ENCODE peak calls at places on chromosomes 5 and 9, in four cellular contexts. One of them, this sample, is unnamed.
A peak's percentile ranks its signal among the peaks of the same experiment; 100 is the strongest.

GRCh38 chr5:131677115-131677514 is 42.1 kb upstream of the RAPGEF6 start:
- DNase-seq in brain microvascular endothelial cell: no peak
- DNase-seq in tibial nerve: no peak
- DNase-seq in OCI-LY7: no peak
- DNase-seq in this sample: no peak

GRCh38 chr5:22852807-22853670 is at the start of gene CDH12:
- DNase-seq in brain microvascular endothelial cell: peak; percentile 1
- DNase-seq in tibial nerve: no peak
- DNase-seq in OCI-LY7: no peak
- DNase-seq in this sample: no peak

GRCh38 chr9:77876091-77876490 is 155.5 kb downstream of the GNAQ start:
- DNase-seq in brain microvascular endothelial cell: no peak
- DNase-seq in tibial nerve: no peak
- DNase-seq in OCI-LY7: no peak
- DNase-seq in this sample: no peak

GRCh38 chr5:96752341-96753016 is 55.3 kb downstream of the ERAP1 start:
- DNase-seq in brain microvascular endothelial cell: peak; percentile 40
- DNase-seq in tibial nerve: no peak
- DNase-seq in OCI-LY7: peak; percentile 82
- DNase-seq in this sample: no peak

GRCh38 chr5:95327211-95327610 is 42.3 kb upstream of the MCTP1 start:
- DNase-seq in brain microvascular endothelial cell: no peak
- DNase-seq in tibial nerve: no peak
- DNase-seq in OCI-LY7: no peak
- DNase-seq in this sample: no peak

GRCh38 chr9:1707291-1707690 is 307.9 kb upstream of the SMARCA2 start:
- DNase-seq in brain microvascular endothelial cell: no peak
- DNase-seq in tibial nerve: no peak
- DNase-seq in OCI-LY7: no peak
- DNase-seq in this sample: no peak

GRCh38 chr9:11349187-11349586 is 736.4 kb upstream of the PTPRD start:
- DNase-seq in brain microvascular endothelial cell: no peak
- DNase-seq in tibial nerve: no peak
- DNase-seq in OCI-LY7: no peak
- DNase-seq in this sample: no peak

GRCh38 chr9:92608221-92609141 is 61.5 kb downstream of the IPPK start:
- DNase-seq in brain microvascular endothelial cell: no peak
- DNase-seq in tibial nerve: no peak
- DNase-seq in OCI-LY7: no peak
- DNase-seq in this sample: no peak

GRCh38 chr5:180590543-180591248 is 603 bp downstream of the SCGB3A1 start:
- DNase-seq in brain microvascular endothelial cell: no peak
- DNase-seq in tibial nerve: no peak
- DNase-seq in OCI-LY7: no peak
- DNase-seq in this sample: no peak

GRCh38 chr9:105150991-105151685 is 93.3 kb upstream of the SLC44A1 start:
- DNase-seq in brain microvascular endothelial cell: peak; percentile 38
- DNase-seq in tibial nerve: no peak
- DNase-seq in OCI-LY7: no peak
- DNase-seq in this sample: no peak

GRCh38 chr9:89802809-89803355 is 198.1 kb downstream of the GADD45G start:
- DNase-seq in brain microvascular endothelial cell: peak; percentile 7
- DNase-seq in tibial nerve: peak; percentile 57
- DNase-seq in OCI-LY7: no peak
- DNase-seq in this sample: peak; percentile 9

GRCh38 chr5:34772267-34772666 is 66.7 kb upstream of the TTC23L start:
- DNase-seq in brain microvascular endothelial cell: no peak
- DNase-seq in tibial nerve: no peak
- DNase-seq in OCI-LY7: no peak
- DNase-seq in this sample: no peak

GRCh38 chr5:140398379-140398811 is 3.2 kb upstream of the ANKHD1 start:
- DNase-seq in brain microvascular endothelial cell: no peak
- DNase-seq in tibial nerve: no peak
- DNase-seq in OCI-LY7: no peak
- DNase-seq in this sample: no peak

GRCh38 chr5:174636081-174636480 is 88.3 kb upstream of the MSX2 start:
- DNase-seq in brain microvascular endothelial cell: no peak
- DNase-seq in tibial nerve: no peak
- DNase-seq in OCI-LY7: no peak
- DNase-seq in this sample: no peak

GRCh38 chr5:174188300-174188699 is 142.8 kb downstream of the NSG2 start:
- DNase-seq in brain microvascular endothelial cell: no peak
- DNase-seq in tibial nerve: no peak
- DNase-seq in OCI-LY7: no peak
- DNase-seq in this sample: no peak

GRCh38 chr5:36670548-36670947 is 64.1 kb downstream of the SLC1A3 start:
- DNase-seq in brain microvascular endothelial cell: no peak
- DNase-seq in tibial nerve: no peak
- DNase-seq in OCI-LY7: no peak
- DNase-seq in this sample: no peak

GRCh38 chr9:114606597-114607207 is 4.4 kb upstream of the TMEM268 start:
- DNase-seq in brain microvascular endothelial cell: peak; percentile 76
- DNase-seq in tibial nerve: no peak
- DNase-seq in OCI-LY7: no peak
- DNase-seq in this sample: peak; percentile 88

GRCh38 chr5:17081142-17081541 is 136.3 kb upstream of the BASP1 start:
- DNase-seq in brain microvascular endothelial cell: no peak
- DNase-seq in tibial nerve: no peak
- DNase-seq in OCI-LY7: no peak
- DNase-seq in this sample: no peak

GRCh38 chr5:75342836-75343235 is 5.8 kb downstream of the HMGCR start:
- DNase-seq in brain microvascular endothelial cell: no peak
- DNase-seq in tibial nerve: no peak
- DNase-seq in OCI-LY7: no peak
- DNase-seq in this sample: no peak

DNA sequence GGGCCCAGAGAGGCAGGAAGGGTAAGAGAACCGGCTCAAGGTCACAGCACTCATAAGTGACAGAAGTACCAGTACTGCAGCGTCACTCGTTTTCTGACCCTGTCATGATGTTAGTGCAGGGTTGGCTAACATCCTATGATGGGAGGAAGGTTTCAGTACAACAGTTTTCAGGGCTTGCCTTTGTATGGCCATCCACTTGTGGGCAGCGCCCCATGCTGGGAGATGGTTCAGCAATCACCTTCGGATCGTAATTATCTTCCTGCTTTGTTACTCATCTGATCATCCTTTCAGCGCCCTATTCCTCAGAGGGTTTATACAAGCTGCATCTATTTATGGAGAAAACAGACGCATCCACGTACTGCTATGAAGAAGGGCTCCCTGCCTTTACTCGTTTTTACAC is 2.4 kb downstream of the MAP1B start:
- DNase-seq in brain microvascular endothelial cell: peak; percentile 31
- DNase-seq in tibial nerve: no peak
- DNase-seq in OCI-LY7: no peak
- DNase-seq in this sample: peak; percentile 27
- H3K4me3 ChIP-seq in brain microvascular endothelial cell: peak overlapping the region; percentile 95
- H3K4me3 ChIP-seq in tibial nerve: peak overlapping the region; percentile 55
- H3K4me3 ChIP-seq in OCI-LY7: no peak overlapping the region
- H3K4me3 ChIP-seq in this sample: peak overlapping the region; percentile 91

DNA sequence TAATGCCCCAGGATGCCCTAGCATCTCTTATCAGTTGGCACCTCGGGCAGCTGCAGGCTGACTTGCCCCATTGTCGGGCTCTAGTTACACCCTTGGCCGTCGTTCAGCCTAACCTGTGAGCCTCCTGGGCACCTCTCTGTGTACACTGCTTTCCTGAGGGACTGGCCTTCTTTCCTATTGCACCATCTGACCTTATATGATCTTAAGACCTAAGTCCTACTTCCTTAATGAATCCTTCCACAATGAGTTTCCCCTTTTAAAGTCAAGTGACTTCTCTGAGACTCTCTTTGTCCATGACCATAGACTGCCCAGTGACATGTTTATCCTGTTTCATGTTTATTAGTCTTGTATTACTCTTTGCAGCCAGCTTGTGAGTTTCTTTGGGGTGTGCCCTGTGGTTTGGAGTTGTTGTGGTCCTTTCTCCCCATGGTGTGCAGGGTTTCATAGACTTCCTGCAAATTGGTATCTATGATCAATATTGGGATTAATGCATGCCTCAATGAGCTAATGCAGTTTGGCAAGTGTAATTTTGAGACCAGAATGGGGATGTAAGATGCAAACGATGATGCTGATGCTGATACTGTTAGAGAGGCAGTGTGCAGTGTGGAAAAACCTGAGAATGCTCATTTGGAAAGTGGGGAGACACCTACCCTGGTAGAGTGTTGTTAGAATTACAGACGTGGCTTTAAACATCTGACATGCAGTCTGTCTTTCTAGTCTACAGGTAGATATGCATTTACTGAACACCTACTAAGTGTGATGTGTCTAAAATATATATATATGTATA is 5.0 kb downstream of the DAPK1 start:
- DNase-seq in brain microvascular endothelial cell: no peak
- DNase-seq in tibial nerve: no peak
- DNase-seq in OCI-LY7: no peak
- DNase-seq in this sample: no peak
- H3K4me3 ChIP-seq in brain microvascular endothelial cell: no peak overlapping the region
- H3K4me3 ChIP-seq in tibial nerve: no peak overlapping the region
- H3K4me3 ChIP-seq in OCI-LY7: no peak overlapping the region
- H3K4me3 ChIP-seq in this sample: no peak overlapping the region

GRCh38 chr5:56003633-56004032 is 8.9 kb upstream of the IL6ST start:
- DNase-seq in brain microvascular endothelial cell: no peak
- DNase-seq in tibial nerve: no peak
- DNase-seq in OCI-LY7: no peak
- DNase-seq in this sample: peak; percentile 70
- H3K4me3 ChIP-seq in brain microvascular endothelial cell: no peak overlapping the region
- H3K4me3 ChIP-seq in tibial nerve: no peak overlapping the region
- H3K4me3 ChIP-seq in OCI-LY7: no peak overlapping the region
- H3K4me3 ChIP-seq in this sample: no peak overlapping the region

DNA sequence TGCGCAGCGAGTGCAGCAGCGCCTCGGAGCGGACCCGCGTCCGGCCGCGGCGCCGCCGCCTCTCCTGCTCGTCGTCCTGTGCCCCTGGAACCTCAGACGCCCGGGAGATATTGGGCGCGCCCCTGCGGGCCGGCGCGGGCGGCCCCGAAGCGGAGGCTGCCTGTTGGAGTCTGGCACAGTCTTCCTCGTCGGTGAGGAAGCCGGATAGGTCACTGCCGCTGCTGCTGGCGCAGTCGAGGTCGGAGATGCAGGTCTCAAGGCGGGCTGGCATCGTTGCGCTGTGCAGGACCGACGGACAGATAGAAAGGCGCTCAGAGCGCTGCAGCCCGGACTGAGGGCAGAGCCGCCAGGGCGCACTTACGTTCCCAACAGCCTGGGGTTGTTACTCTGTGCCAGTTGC is 344 bp downstream of the NEUROG1 start:
- DNase-seq in brain microvascular endothelial cell: no peak
- DNase-seq in tibial nerve: no peak
- DNase-seq in OCI-LY7: no peak
- DNase-seq in this sample: no peak
- H3K4me3 ChIP-seq in brain microvascular endothelial cell: no peak overlapping the region
- H3K4me3 ChIP-seq in tibial nerve: no peak overlapping the region
- H3K4me3 ChIP-seq in OCI-LY7: no peak overlapping the region
- H3K4me3 ChIP-seq in this sample: no peak overlapping the region

This sample was measured in skeletal muscle cell.